ENCODE peak calls at places on chromosomes 12 and 14, in nine cellular contexts. G is GM23338, T is upper lobe of right lung, K is pancreas, A is A549, L is HepG2, Y is PC-3, D is HL-60, N is fibroblast of lung. C is an unnamed sample.

GRCh38 chr12:10186299-10186698 is 7.5 kb downstream of the TMEM52B start:
- DNase-seq in L (no peak), D (peak), N (no peak), G (no peak), T (peak), A (no peak), Y (no peak), K (no peak), C (no peak)

GRCh38 chr14:23028800-23029199 is 5.9 kb downstream of the PSMB5 start:
- DNase-seq in G (no peak), T (no peak), Y (no peak), L (no peak), N (peak), A (no peak), K (no peak), D (no peak), C (no peak)

GRCh38 chr12:67318786-67319185 is 49.6 kb downstream of the CAND1 start:
- DNase-seq in G (no peak), Y (no peak), T (no peak), N (no peak), K (no peak), A (no peak), D (no peak), L (no peak), C (no peak)

GRCh38 chr12:15193927-15194326 is 27.3 kb downstream of the RERG start:
- DNase-seq in D (no peak), L (no peak), K (no peak), T (no peak), G (no peak), Y (no peak), N (peak), A (no peak), C (no peak)

GRCh38 chr12:27652174-27652763 is 44.0 kb upstream of the REP15 start:
- DNase-seq in K (peak), A (peak), Y (peak), N (peak), D (peak), T (no peak), L (peak), G (peak), C (peak)

GRCh38 chr12:117032593-117033381 is 66.4 kb downstream of the TESC start:
- DNase-seq in A (no peak), T (no peak), Y (no peak), D (no peak), K (peak), N (peak), L (no peak), G (peak), C (peak)

GRCh38 chr14:69626132-69626500 is 14.7 kb downstream of the SUSD6 start:
- DNase-seq in Y (no peak), G (no peak), K (no peak), N (no peak), T (no peak), L (no peak), D (no peak), A (no peak), C (no peak)

GRCh38 chr14:68734231-68734732 is 58.6 kb downstream of the ZFP36L1 start:
- DNase-seq in Y (no peak), N (peak), T (no peak), A (no peak), K (no peak), D (peak), G (no peak), L (no peak), C (no peak)

GRCh38 chr12:2739832-2740641 is 54.7 kb upstream of the FKBP4 start:
- DNase-seq in N (peak), L (peak), A (no peak), G (peak), K (peak), T (no peak), Y (peak), D (no peak), C (no peak)

GRCh38 chr14:56996721-56997399 is 186.6 kb upstream of the OTX2 start:
- DNase-seq in Y (peak), G (no peak), D (no peak), A (no peak), N (no peak), K (no peak), T (no peak), L (no peak), C (no peak)

GRCh38 chr14:74246561-74246960 is 7.3 kb downstream of the VSX2 start:
- DNase-seq in T (no peak), Y (no peak), G (no peak), K (no peak), L (no peak), N (no peak), A (no peak), D (no peak), C (no peak)

GRCh38 chr14:100722367-100722766 is 4.3 kb upstream of the DLK1 start:
- DNase-seq in L (no peak), N (no peak), D (no peak), Y (no peak), G (no peak), A (no peak), T (no peak), K (no peak), C (no peak)

GRCh38 chr12:125944446-125944845 is 879.2 kb downstream of the AACS start:
- DNase-seq in L (no peak), G (no peak), K (no peak), N (peak), A (no peak), Y (peak), T (no peak), D (no peak), C (no peak)

GRCh38 chr14:55577229-55577628 is 2.8 kb upstream of the KTN1 start:
- DNase-seq in G (no peak), N (no peak), A (no peak), T (no peak), K (no peak), L (no peak), Y (peak), D (no peak), C (no peak)

GRCh38 chr14:89444044-89444443 is 27.0 kb upstream of the FOXN3 start:
- DNase-seq in Y (no peak), T (no peak), N (no peak), D (no peak), K (no peak), L (no peak), A (no peak), G (no peak), C (peak)

GRCh38 chr12:111557271-111558106 is 41.6 kb downstream of the ATXN2 start:
- DNase-seq in Y (peak), T (no peak), D (no peak), G (no peak), L (no peak), N (peak), A (no peak), K (no peak), C (no peak)

GRCh38 chr14:95123895-95124579 is 33.3 kb downstream of the DICER1 start:
- DNase-seq in L (no peak), A (no peak), K (no peak), T (no peak), Y (no peak), D (no peak), G (no peak), N (no peak), C (no peak)

GRCh38 chr12:128784030-128784770 is 39.6 kb downstream of the SLC15A4 start:
- DNase-seq in G (no peak), T (peak), L (no peak), A (no peak), K (no peak), D (no peak), N (peak), Y (peak), C (no peak)

GRCh38 chr12:66861157-66861750 is 182.4 kb upstream of the GRIP1 start:
- DNase-seq in G (peak), Y (peak), K (peak), L (peak), T (peak), D (peak), A (peak), N (peak), C (peak)

GRCh38 chr12:105204916-105205315 is 31.1 kb downstream of the APPL2 start:
- DNase-seq in A (no peak), T (no peak), Y (peak), L (no peak), D (no peak), K (no peak), N (peak), G (no peak), C (no peak)

GRCh38 chr14:36183402-36183801 is 6.9 kb upstream of the PTCSC3 start:
- DNase-seq in T (no peak), Y (no peak), K (no peak), A (no peak), G (no peak), L (no peak), N (no peak), D (no peak), C (no peak)

GRCh38 chr14:100417466-100417865 is 94.3 kb downstream of the SLC25A47 start:
- DNase-seq in A (peak), K (peak), G (peak), T (no peak), N (peak), L (peak), D (no peak), Y (peak), C (no peak)

GRCh38 chr12:49524660-49525324 is 14.0 kb upstream of the KCNH3 start:
- DNase-seq in T (no peak), Y (peak), K (peak), D (no peak), N (no peak), A (no peak), L (no peak), G (no peak), C (no peak)

GRCh38 chr12:121018860-121019259 is 2.6 kb upstream of the C12orf43 start:
- DNase-seq in L (no peak), D (no peak), G (no peak), N (no peak), K (no peak), T (no peak), A (no peak), Y (no peak), C (no peak)

GRCh38 chr12:29741342-29742241 is 42.1 kb downstream of the TMTC1 start:
- DNase-seq in T (no peak), D (no peak), A (no peak), L (no peak), G (no peak), Y (no peak), K (no peak), N (peak), C (no peak)

GRCh38 chr12:27497446-27497845 is 26.6 kb upstream of the PPFIBP1 start:
- DNase-seq in N (no peak), A (no peak), G (no peak), D (no peak), K (no peak), L (no peak), T (no peak), Y (no peak), C (no peak)

GRCh38 chr14:93619176-93619793 is 169.0 kb downstream of the PRIMA1 start:
- DNase-seq in G (peak), D (peak), T (no peak), L (peak), Y (peak), K (peak), N (peak), A (peak), C (peak)

GRCh38 chr12:57148469-57149308 is 1.3 kb upstream of the LRP1-AS start:
- DNase-seq in K (no peak), N (no peak), T (peak), G (no peak), L (peak), Y (no peak), D (peak), A (no peak), C (peak)

GRCh38 chr12:57146925-57147640 is at the start of gene LRP1-AS:
- DNase-seq in K (no peak), D (no peak), G (no peak), L (peak), A (no peak), T (no peak), Y (no peak), N (no peak), C (no peak)

GRCh38 chr12:57149309-57149900 is 2.0 kb upstream of the LRP1-AS start:
- DNase-seq in T (no peak), D (no peak), K (no peak), N (peak), G (no peak), Y (no peak), A (no peak), L (peak), C (peak)

GRCh38 chr12:57146092-57146491 is 1.3 kb downstream of the LRP1-AS start:
- DNase-seq in L (no peak), K (no peak), Y (no peak), D (no peak), A (no peak), G (no peak), T (no peak), N (no peak), C (no peak)

DNA sequence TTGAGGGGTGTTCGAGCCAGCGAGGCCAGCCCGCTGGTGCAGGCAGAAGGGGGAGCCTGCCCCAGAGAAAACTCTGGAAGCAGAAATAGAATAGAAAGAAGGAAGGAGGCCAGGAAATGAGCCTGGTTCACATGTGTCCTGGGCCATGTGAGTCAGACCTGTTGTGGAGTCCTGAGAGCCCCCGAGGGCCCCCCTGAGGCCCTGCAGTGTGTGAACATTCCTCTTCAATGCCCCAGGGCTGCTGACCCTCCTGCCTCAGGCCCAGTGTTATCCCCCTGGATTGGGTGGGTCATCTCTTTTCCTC is 174 bp upstream of the LRP1-AS start:
- DNase-seq in L (peak), A (no peak), G (no peak), Y (no peak), D (no peak), K (no peak), N (no peak), T (no peak), C (no peak)
- H3K27ac ChIP-seq in L (peak), A (peak), G (peak), Y (no peak), D (no peak), K (no peak), N (peak), T (peak), C (peak)

GRCh38 chr14:24903337-24903736 is 146.6 kb downstream of the STXBP6 start:
- DNase-seq in G (no peak), Y (peak), L (no peak), A (no peak), D (no peak), T (no peak), N (peak), K (no peak), C (no peak)
- TF ChIP-seq CTCF in G (no peak), Y (no peak), L (no peak), A (no peak), D (no peak), T (no peak), N (no peak), K (no peak), C (no peak)

DNA sequence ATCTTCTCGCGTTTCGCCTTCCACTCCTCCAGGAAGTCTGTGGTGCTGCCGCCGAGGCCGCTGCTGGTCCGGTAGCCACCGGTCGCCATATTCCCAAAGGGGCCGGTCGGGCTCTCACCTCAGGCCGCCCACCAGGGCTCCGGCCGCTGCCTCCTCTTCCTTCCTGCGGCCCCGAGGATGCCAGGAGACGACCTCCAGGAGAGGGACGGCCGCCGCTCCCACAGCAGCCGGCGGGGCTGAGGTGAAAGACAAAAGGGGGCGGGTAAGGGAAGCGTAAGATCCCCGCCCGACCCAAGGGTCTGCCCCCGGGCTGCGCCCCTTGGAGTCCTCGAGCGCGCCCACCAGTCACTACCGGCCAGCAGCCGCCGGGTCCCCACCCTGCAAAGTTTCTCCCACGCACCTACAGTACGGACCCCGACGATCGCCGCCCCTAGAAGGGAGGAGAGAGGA is 583 bp downstream of the PAWR start:
- DNase-seq in Y (peak), D (no peak), N (no peak), K (peak), G (peak), A (no peak), T (no peak), L (peak), C (no peak)
- H3K27ac ChIP-seq in Y (peak), D (no peak), N (peak), K (peak), G (peak), A (peak), T (peak), L (peak), C (peak)

DNA sequence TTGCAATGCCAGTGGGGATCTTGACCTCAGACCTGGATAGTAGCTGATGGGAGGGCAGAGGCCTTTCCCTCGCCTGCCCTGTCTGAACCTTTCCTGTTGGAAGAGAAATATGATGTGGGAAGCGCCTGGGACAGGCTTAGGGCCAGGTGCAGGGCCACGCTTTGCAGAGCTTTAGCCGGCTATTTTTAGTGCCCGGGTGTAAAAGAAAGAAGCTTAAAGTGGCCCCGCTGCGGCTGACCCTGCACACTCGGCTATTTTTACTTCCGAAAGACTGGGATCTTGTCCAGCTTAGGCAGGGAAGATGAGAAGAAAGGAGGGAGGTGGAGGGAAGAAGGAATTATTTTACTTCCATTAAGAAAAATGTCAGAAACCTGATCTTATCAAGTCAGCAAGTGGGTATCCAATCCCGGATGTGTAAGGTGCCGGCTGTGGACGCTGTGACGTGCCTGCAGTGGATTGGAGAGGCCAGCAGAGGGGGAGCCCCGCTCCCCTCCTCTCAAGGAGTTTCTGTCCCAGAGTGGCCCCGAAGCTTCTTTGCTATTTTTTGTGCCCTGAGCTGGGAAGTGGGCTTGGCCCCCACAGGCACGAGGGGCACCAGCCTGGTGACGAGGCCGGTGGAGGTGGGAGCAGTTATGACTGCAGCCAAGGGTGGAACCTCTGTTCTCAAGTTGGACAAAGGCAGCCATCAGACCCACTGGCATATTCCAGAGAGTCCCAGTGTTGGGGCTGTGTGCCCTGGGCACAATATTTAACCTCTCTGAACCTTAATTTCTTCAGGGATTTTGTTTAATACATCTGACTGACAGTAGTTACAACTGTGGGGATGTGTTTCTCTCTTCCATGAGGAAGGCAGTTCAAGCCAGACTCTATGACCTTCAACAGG is 97.7 kb downstream of the ESRRB start:
- DNase-seq in T (peak), G (peak), Y (no peak), L (no peak), N (peak), K (no peak), D (no peak), A (no peak), C (no peak)
- TF ChIP-seq CTCF in T (peak), G (peak), Y (no peak), L (no peak), N (no peak), K (no peak), D (no peak), A (no peak), C (no peak)

GRCh38 chr12:123506059-123506842 is 27.3 kb downstream of the RILPL1 start:
- DNase-seq in L (no peak), Y (no peak), D (no peak), T (no peak), K (no peak), N (no peak), A (no peak), G (no peak), C (no peak)

GRCh38 chr12:123506843-123507236 is 26.7 kb downstream of the RILPL1 start:
- DNase-seq in T (no peak), K (no peak), Y (no peak), A (no peak), L (no peak), D (no peak), N (no peak), G (no peak), C (no peak)

GRCh38 chr12:123499332-123499731 is 34.2 kb downstream of the RILPL1 start:
- DNase-seq in G (no peak), Y (no peak), T (no peak), N (no peak), K (no peak), L (no peak), A (no peak), D (no peak), C (no peak)

GRCh38 chr12:123498126-123498825 is 35.2 kb downstream of the RILPL1 start:
- DNase-seq in N (no peak), L (peak), D (no peak), K (no peak), G (no peak), A (no peak), T (no peak), Y (no peak), C (no peak)

DNA sequence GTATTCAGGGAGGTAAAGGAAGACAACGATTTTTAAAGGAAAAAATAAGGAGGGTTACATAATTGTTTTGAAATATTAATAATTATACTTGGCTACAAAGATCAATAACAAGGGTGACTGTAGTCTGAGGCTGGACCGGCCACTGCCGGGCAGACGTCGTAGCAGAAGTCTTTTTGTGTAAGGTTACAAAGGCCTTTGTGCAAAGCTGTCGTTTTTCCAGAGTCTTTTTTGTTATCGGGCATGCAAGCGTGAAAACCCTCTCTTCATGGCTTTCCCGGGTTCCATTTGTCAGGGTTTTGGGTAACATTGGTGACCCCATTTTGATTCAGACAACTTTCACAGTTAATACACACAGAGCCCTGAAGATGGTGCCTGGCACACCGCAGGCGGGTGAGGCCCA is 31.4 kb downstream of the RILPL1 start:
- DNase-seq in D (no peak), T (no peak), G (no peak), K (no peak), A (no peak), Y (no peak), N (no peak), L (no peak), C (no peak)
- H3K27ac ChIP-seq in D (no peak), T (no peak), G (no peak), K (no peak), A (no peak), Y (no peak), N (no peak), L (no peak), C (no peak)